ENCODE peak calls at places on chromosomes 11 and 22, in six cellular contexts. Q is neuronal stem cell; R is stimulated activated CD4-positive, alpha-beta T cell treated with anti-CD3 and anti-CD28 coated beads, Interleukin-2, amount 100 ng/mL, for 48 hours; Z is stromal cell of bone marrow; G is activated naive CD4-positive, alpha-beta T cell treated with anti-CD3 and anti-CD28 coated beads, Interleukin-2, amount 50 U/mL, for 16 hours; C is EL. E is an unnamed sample.

GRCh38 chr11:8365542-8365941 is 101.9 kb upstream of the LMO1 start:
- DNase-seq in G (no peak), Z (no peak), R (no peak), C (no peak), Q (no peak), E (no peak)

GRCh38 chr11:66891849-66892660 is 35.2 kb downstream of the LRFN4 start:
- DNase-seq in R (peak; percentile 57), Q (no peak), G (peak; percentile 45), Z (peak; percentile 90), C (peak; percentile 97), E (no peak)

GRCh38 chr11:128246364-128247234 is 340.8 kb downstream of the ETS1 start:
- DNase-seq in G (no peak), Z (peak; percentile 30), Q (no peak), R (no peak), C (peak; percentile 17), E (no peak)

GRCh38 chr11:14974021-14974698 is 2.0 kb upstream of the CALCA start:
- DNase-seq in Z (no peak), Q (peak; percentile 44), R (no peak), C (peak; percentile 12), G (peak; percentile 20), E (no peak)

GRCh38 chr22:19303785-19304184 is 12.3 kb upstream of the CLTCL1 start:
- DNase-seq in G (no peak), Z (no peak), R (no peak), Q (no peak), C (no peak), E (no peak)

GRCh38 chr11:75627879-75628668 is 40.8 kb downstream of the MAP6 start:
- DNase-seq in Q (no peak), R (no peak), C (peak; percentile 50), G (no peak), Z (no peak), E (no peak)

GRCh38 chr11:111601979-111602864 is at the start of gene SIK2:
- DNase-seq in Q (peak; percentile 94), R (peak; percentile 83), C (peak; percentile 96), Z (peak; percentile 88), G (peak; percentile 86), E (peak; percentile 90)

GRCh38 chr11:68048681-68049508 is 10.1 kb downstream of the TCIRG1 start:
- DNase-seq in R (no peak), G (no peak), Z (no peak), C (no peak), Q (no peak), E (no peak)

GRCh38 chr11:103528046-103528445 is 418.8 kb downstream of the DYNC2H1 start:
- DNase-seq in C (no peak), Z (no peak), R (no peak), G (no peak), Q (no peak), E (no peak)

GRCh38 chr11:119832536-119832935 is 103.5 kb upstream of the NECTIN1 start:
- DNase-seq in Z (no peak), C (peak; percentile 31), Q (no peak), G (no peak), R (no peak), E (no peak)

GRCh38 chr22:27970596-27971220 is 51.7 kb upstream of the PITPNB start:
- DNase-seq in Q (no peak), R (no peak), Z (no peak), G (no peak), C (peak; percentile 71), E (no peak)

GRCh38 chr11:121587182-121587581 is 134.4 kb upstream of the SORL1-AS1 start:
- DNase-seq in G (no peak), R (no peak), C (no peak), Q (no peak), Z (no peak), E (no peak)

GRCh38 chr22:19874307-19875060 is 19.8 kb upstream of the GNB1L start:
- DNase-seq in C (no peak), Q (peak; percentile 64), Z (no peak), G (peak; percentile 39), R (no peak), E (no peak)

GRCh38 chr22:47558828-47559700 is 796.6 kb downstream of the TBC1D22A start:
- DNase-seq in Z (no peak), C (no peak), Q (no peak), R (no peak), G (no peak), E (no peak)

GRCh38 chr22:43993072-43993760 is 30.9 kb upstream of the PARVB start:
- DNase-seq in Q (peak; percentile 53), C (peak; percentile 48), R (peak; percentile 40), G (peak; percentile 61), Z (peak; percentile 34), E (peak; percentile 60)

GRCh38 chr22:46381142-46381541 is 45.6 kb downstream of the TRMU start:
- DNase-seq in G (no peak), Q (no peak), Z (peak; percentile 5), C (peak; percentile 54), R (no peak), E (no peak)

GRCh38 chr11:88431675-88432341 is 94.3 kb upstream of the CTSC start:
- DNase-seq in Q (no peak), Z (no peak), R (no peak), C (no peak), G (no peak), E (no peak)

GRCh38 chr11:130323452-130324448 is 9.0 kb upstream of the ZBTB44 start:
- DNase-seq in G (no peak), Q (no peak), Z (no peak), R (no peak), C (no peak), E (no peak)

GRCh38 chr11:102316505-102316904 is 779 bp upstream of the BIRC3 start:
- DNase-seq in G (no peak), Q (no peak), R (no peak), C (no peak), Z (no peak), E (no peak)

GRCh38 chr11:11171854-11172253 is 181.2 kb downstream of the CSNK2A3 start:
- DNase-seq in Z (no peak), G (no peak), C (no peak), R (no peak), Q (no peak), E (no peak)